ENCODE peak calls at places on chromosomes 7 and 10, in five cellular contexts. E, V, C, W and J are unnamed samples.

GRCh38 chr7:75879771-75880184 is 944 bp downstream of the RHBDD2 start:
- DNase-seq in E (no peak), V (peak; percentile 52), C (no peak), W (no peak), J (no peak)

GRCh38 chr7:12642539-12642938 is 44.9 kb upstream of the ARL4A start:
- DNase-seq in E (no peak), V (no peak), C (no peak), W (no peak), J (no peak)

GRCh38 chr10:103171278-103171677 is 21.8 kb downstream of the NT5C2 start:
- DNase-seq in E (no peak), V (no peak), C (no peak), W (no peak), J (no peak)

GRCh38 chr7:7675686-7676085 is 35.1 kb downstream of the UMAD1 start:
- DNase-seq in E (no peak), V (no peak), C (no peak), W (no peak), J (no peak)

GRCh38 chr10:7410800-7411670 is at the start of gene SFMBT2:
- DNase-seq in E (peak; percentile 70), V (peak; percentile 60), C (peak; percentile 67), W (peak; percentile 80), J (peak; percentile 73)

GRCh38 chr7:7770228-7770627 is 51.8 kb upstream of the RPA3 start:
- DNase-seq in E (no peak), V (no peak), C (no peak), W (no peak), J (no peak)

GRCh38 chr10:114073787-114074186 is 30.1 kb downstream of the ADRB1 start:
- DNase-seq in E (no peak), V (no peak), C (no peak), W (no peak), J (peak; percentile 24)

GRCh38 chr10:61882621-61883375 is 18.7 kb upstream of the ARID5B start:
- DNase-seq in E (peak; percentile 76), V (no peak), C (no peak), W (peak; percentile 72), J (no peak)

GRCh38 chr7:107394831-107395230 is 75.0 kb upstream of the GPR22 start:
- DNase-seq in E (no peak), V (no peak), C (no peak), W (no peak), J (no peak)